ENCODE peak calls at places on chromosome 10, in nine cellular contexts. One of them, this sample, is unnamed. For H3K36me3 and H3K27me3, the result is how much of the 10 kb centered on the place peaks cover.

GRCh38 chr10:46522295-46523118 is 34.0 kb downstream of the GPRIN2 start:
- DNase-seq in adrenal gland: peak
- DNase-seq in A673: no peak
- DNase-seq in left ventricle myocardium inferior: no peak
- DNase-seq in PC-9: no peak
- DNase-seq in IMR-90: no peak
- DNase-seq in CD4-positive, CD25-positive, alpha-beta regulatory T cell: no peak
- DNase-seq in transverse colon: peak
- DNase-seq in esophagus muscularis mucosa: no peak
- DNase-seq in this sample: no peak

GRCh38 chr10:6473430-6473829 is 106.6 kb downstream of the PRKCQ start:
- DNase-seq in transverse colon: peak
- DNase-seq in PC-9: no peak
- DNase-seq in esophagus muscularis mucosa: no peak
- DNase-seq in left ventricle myocardium inferior: no peak
- DNase-seq in IMR-90: no peak
- DNase-seq in A673: no peak
- DNase-seq in CD4-positive, CD25-positive, alpha-beta regulatory T cell: peak
- DNase-seq in adrenal gland: no peak
- DNase-seq in this sample: no peak

GRCh38 chr10:44385726-44386438 is 985 bp upstream of the CXCL12 start:
- DNase-seq in esophagus muscularis mucosa: no peak
- DNase-seq in CD4-positive, CD25-positive, alpha-beta regulatory T cell: no peak
- DNase-seq in A673: no peak
- DNase-seq in left ventricle myocardium inferior: no peak
- DNase-seq in transverse colon: no peak
- DNase-seq in adrenal gland: no peak
- DNase-seq in IMR-90: no peak
- DNase-seq in PC-9: no peak
- DNase-seq in this sample: peak

GRCh38 chr10:129307141-129307540 is 159.9 kb upstream of the MGMT start:
- DNase-seq in IMR-90: no peak
- DNase-seq in PC-9: no peak
- DNase-seq in adrenal gland: no peak
- DNase-seq in left ventricle myocardium inferior: no peak
- DNase-seq in CD4-positive, CD25-positive, alpha-beta regulatory T cell: no peak
- DNase-seq in transverse colon: no peak
- DNase-seq in A673: peak
- DNase-seq in esophagus muscularis mucosa: no peak
- DNase-seq in this sample: no peak

GRCh38 chr10:54800677-54801480 is at the start of gene PCDH15:
- DNase-seq in IMR-90: no peak
- DNase-seq in PC-9: no peak
- DNase-seq in transverse colon: no peak
- DNase-seq in CD4-positive, CD25-positive, alpha-beta regulatory T cell: no peak
- DNase-seq in left ventricle myocardium inferior: no peak
- DNase-seq in adrenal gland: peak
- DNase-seq in A673: no peak
- DNase-seq in esophagus muscularis mucosa: no peak
- DNase-seq in this sample: no peak

GRCh38 chr10:112082134-112082533 is 101.4 kb downstream of the GPAM start:
- DNase-seq in adrenal gland: peak
- DNase-seq in left ventricle myocardium inferior: peak
- DNase-seq in transverse colon: no peak
- DNase-seq in A673: peak
- DNase-seq in IMR-90: no peak
- DNase-seq in esophagus muscularis mucosa: no peak
- DNase-seq in PC-9: no peak
- DNase-seq in CD4-positive, CD25-positive, alpha-beta regulatory T cell: no peak
- DNase-seq in this sample: no peak

GRCh38 chr10:133357293-133358151 is at the start of gene FUOM:
- DNase-seq in A673: peak
- DNase-seq in PC-9: no peak
- DNase-seq in left ventricle myocardium inferior: peak
- DNase-seq in IMR-90: peak
- DNase-seq in transverse colon: peak
- DNase-seq in CD4-positive, CD25-positive, alpha-beta regulatory T cell: peak
- DNase-seq in esophagus muscularis mucosa: no peak
- DNase-seq in adrenal gland: peak
- DNase-seq in this sample: peak

GRCh38 chr10:63670291-63670898 is 149.2 kb downstream of the REEP3 start:
- DNase-seq in CD4-positive, CD25-positive, alpha-beta regulatory T cell: no peak
- DNase-seq in esophagus muscularis mucosa: no peak
- DNase-seq in PC-9: no peak
- DNase-seq in IMR-90: no peak
- DNase-seq in left ventricle myocardium inferior: no peak
- DNase-seq in transverse colon: no peak
- DNase-seq in adrenal gland: peak
- DNase-seq in A673: peak
- DNase-seq in this sample: no peak

GRCh38 chr10:88125766-88126165 is 262.3 kb downstream of the PTEN start:
- DNase-seq in CD4-positive, CD25-positive, alpha-beta regulatory T cell: no peak
- DNase-seq in A673: no peak
- DNase-seq in IMR-90: no peak
- DNase-seq in left ventricle myocardium inferior: no peak
- DNase-seq in esophagus muscularis mucosa: no peak
- DNase-seq in adrenal gland: no peak
- DNase-seq in PC-9: no peak
- DNase-seq in transverse colon: no peak
- DNase-seq in this sample: no peak

GRCh38 chr10:131429942-131430341 is 118.4 kb upstream of the TCERG1L start:
- DNase-seq in A673: no peak
- DNase-seq in IMR-90: no peak
- DNase-seq in left ventricle myocardium inferior: no peak
- DNase-seq in adrenal gland: no peak
- DNase-seq in esophagus muscularis mucosa: no peak
- DNase-seq in transverse colon: no peak
- DNase-seq in PC-9: no peak
- DNase-seq in CD4-positive, CD25-positive, alpha-beta regulatory T cell: no peak
- DNase-seq in this sample: no peak

GRCh38 chr10:4704034-4704545 is 121.9 kb upstream of the AKR1E2 start:
- DNase-seq in A673: peak
- DNase-seq in CD4-positive, CD25-positive, alpha-beta regulatory T cell: no peak
- DNase-seq in adrenal gland: no peak
- DNase-seq in PC-9: peak
- DNase-seq in transverse colon: peak
- DNase-seq in esophagus muscularis mucosa: no peak
- DNase-seq in left ventricle myocardium inferior: no peak
- DNase-seq in IMR-90: peak
- DNase-seq in this sample: no peak

GRCh38 chr10:105545101-105545500 is 904.0 kb downstream of the SORCS3 start:
- DNase-seq in left ventricle myocardium inferior: no peak
- DNase-seq in PC-9: no peak
- DNase-seq in CD4-positive, CD25-positive, alpha-beta regulatory T cell: no peak
- DNase-seq in adrenal gland: no peak
- DNase-seq in transverse colon: no peak
- DNase-seq in esophagus muscularis mucosa: no peak
- DNase-seq in A673: no peak
- DNase-seq in IMR-90: no peak
- DNase-seq in this sample: no peak

GRCh38 chr10:133215586-133215985 is 14.4 kb upstream of the UTF1 start:
- DNase-seq in transverse colon: no peak
- DNase-seq in left ventricle myocardium inferior: no peak
- DNase-seq in CD4-positive, CD25-positive, alpha-beta regulatory T cell: no peak
- DNase-seq in PC-9: no peak
- DNase-seq in IMR-90: no peak
- DNase-seq in esophagus muscularis mucosa: no peak
- DNase-seq in A673: no peak
- DNase-seq in adrenal gland: no peak
- DNase-seq in this sample: no peak

GRCh38 chr10:14748471-14748870 is 26.2 kb downstream of the FAM107B start:
- DNase-seq in PC-9: peak
- DNase-seq in CD4-positive, CD25-positive, alpha-beta regulatory T cell: no peak
- DNase-seq in A673: no peak
- DNase-seq in left ventricle myocardium inferior: peak
- DNase-seq in transverse colon: no peak
- DNase-seq in esophagus muscularis mucosa: no peak
- DNase-seq in adrenal gland: peak
- DNase-seq in IMR-90: no peak
- DNase-seq in this sample: no peak

GRCh38 chr10:75350791-75351190 is 50.8 kb downstream of the ZNF503 start:
- DNase-seq in A673: no peak
- DNase-seq in PC-9: peak
- DNase-seq in esophagus muscularis mucosa: peak
- DNase-seq in adrenal gland: no peak
- DNase-seq in CD4-positive, CD25-positive, alpha-beta regulatory T cell: no peak
- DNase-seq in left ventricle myocardium inferior: no peak
- DNase-seq in IMR-90: peak
- DNase-seq in transverse colon: no peak
- DNase-seq in this sample: no peak

GRCh38 chr10:72229261-72230251 is 13.5 kb upstream of the ASCC1 start:
- DNase-seq in esophagus muscularis mucosa: no peak
- DNase-seq in PC-9: no peak
- DNase-seq in adrenal gland: peak
- DNase-seq in CD4-positive, CD25-positive, alpha-beta regulatory T cell: no peak
- DNase-seq in IMR-90: peak
- DNase-seq in A673: no peak
- DNase-seq in transverse colon: no peak
- DNase-seq in left ventricle myocardium inferior: no peak
- DNase-seq in this sample: no peak

GRCh38 chr10:1870491-1870890 is 133.2 kb upstream of the ADARB2 start:
- DNase-seq in left ventricle myocardium inferior: no peak
- DNase-seq in CD4-positive, CD25-positive, alpha-beta regulatory T cell: no peak
- DNase-seq in esophagus muscularis mucosa: peak
- DNase-seq in transverse colon: no peak
- DNase-seq in PC-9: no peak
- DNase-seq in A673: no peak
- DNase-seq in IMR-90: no peak
- DNase-seq in adrenal gland: no peak
- DNase-seq in this sample: no peak

GRCh38 chr10:63761243-63761642 is 240.0 kb downstream of the REEP3 start:
- DNase-seq in left ventricle myocardium inferior: no peak
- DNase-seq in transverse colon: no peak
- DNase-seq in esophagus muscularis mucosa: no peak
- DNase-seq in IMR-90: no peak
- DNase-seq in A673: no peak
- DNase-seq in adrenal gland: no peak
- DNase-seq in CD4-positive, CD25-positive, alpha-beta regulatory T cell: no peak
- DNase-seq in PC-9: no peak
- DNase-seq in this sample: no peak

GRCh38 chr10:76033457-76034196 is 602.2 kb downstream of the LRMDA start:
- DNase-seq in left ventricle myocardium inferior: no peak
- DNase-seq in IMR-90: peak
- DNase-seq in A673: no peak
- DNase-seq in transverse colon: no peak
- DNase-seq in esophagus muscularis mucosa: no peak
- DNase-seq in CD4-positive, CD25-positive, alpha-beta regulatory T cell: no peak
- DNase-seq in adrenal gland: no peak
- DNase-seq in PC-9: no peak
- DNase-seq in this sample: no peak

GRCh38 chr10:72597897-72598296 is 28.0 kb downstream of the MICU1 start:
- DNase-seq in transverse colon: no peak
- DNase-seq in IMR-90: peak
- DNase-seq in esophagus muscularis mucosa: no peak
- DNase-seq in A673: no peak
- DNase-seq in left ventricle myocardium inferior: no peak
- DNase-seq in PC-9: no peak
- DNase-seq in adrenal gland: no peak
- DNase-seq in CD4-positive, CD25-positive, alpha-beta regulatory T cell: no peak
- DNase-seq in this sample: peak

GRCh38 chr10:58856508-58857240 is 319.8 kb upstream of the PHYHIPL start:
- DNase-seq in left ventricle myocardium inferior: no peak
- DNase-seq in adrenal gland: peak
- DNase-seq in IMR-90: peak
- DNase-seq in esophagus muscularis mucosa: peak
- DNase-seq in PC-9: peak
- DNase-seq in CD4-positive, CD25-positive, alpha-beta regulatory T cell: no peak
- DNase-seq in A673: no peak
- DNase-seq in transverse colon: no peak
- DNase-seq in this sample: no peak

GRCh38 chr10:58608356-58608755 is 95.7 kb downstream of the BICC1 start:
- DNase-seq in transverse colon: no peak
- DNase-seq in PC-9: no peak
- DNase-seq in esophagus muscularis mucosa: no peak
- DNase-seq in A673: no peak
- DNase-seq in left ventricle myocardium inferior: no peak
- DNase-seq in IMR-90: peak
- DNase-seq in CD4-positive, CD25-positive, alpha-beta regulatory T cell: no peak
- DNase-seq in adrenal gland: no peak
- DNase-seq in this sample: no peak

GRCh38 chr10:63977329-63977923 is 456.2 kb downstream of the REEP3 start:
- DNase-seq in A673: peak
- DNase-seq in CD4-positive, CD25-positive, alpha-beta regulatory T cell: no peak
- DNase-seq in transverse colon: peak
- DNase-seq in PC-9: no peak
- DNase-seq in IMR-90: peak
- DNase-seq in left ventricle myocardium inferior: no peak
- DNase-seq in adrenal gland: no peak
- DNase-seq in esophagus muscularis mucosa: no peak
- DNase-seq in this sample: no peak

GRCh38 chr10:125849448-125849847 is 26.1 kb downstream of the BCCIP start:
- DNase-seq in left ventricle myocardium inferior: no peak
- DNase-seq in adrenal gland: no peak
- DNase-seq in transverse colon: no peak
- DNase-seq in esophagus muscularis mucosa: peak
- DNase-seq in CD4-positive, CD25-positive, alpha-beta regulatory T cell: no peak
- DNase-seq in PC-9: no peak
- DNase-seq in IMR-90: no peak
- DNase-seq in A673: no peak
- DNase-seq in this sample: no peak
- H3K36me3 ChIP-seq in left ventricle myocardium inferior: half or more
- H3K36me3 ChIP-seq in adrenal gland: under half
- H3K36me3 ChIP-seq in transverse colon: under half
- H3K36me3 ChIP-seq in esophagus muscularis mucosa: under half
- H3K36me3 ChIP-seq in CD4-positive, CD25-positive, alpha-beta regulatory T cell: under half
- H3K36me3 ChIP-seq in PC-9: under half
- H3K36me3 ChIP-seq in IMR-90: under half
- H3K36me3 ChIP-seq in A673: under half
- H3K36me3 ChIP-seq in this sample: under half

GRCh38 chr10:98908868-98909267 is 326.8 kb downstream of the HPSE2 start:
- DNase-seq in A673: no peak
- DNase-seq in transverse colon: no peak
- DNase-seq in adrenal gland: no peak
- DNase-seq in CD4-positive, CD25-positive, alpha-beta regulatory T cell: no peak
- DNase-seq in IMR-90: no peak
- DNase-seq in PC-9: no peak
- DNase-seq in left ventricle myocardium inferior: no peak
- DNase-seq in esophagus muscularis mucosa: no peak
- DNase-seq in this sample: no peak
- H3K27me3 ChIP-seq in A673: under half
- H3K27me3 ChIP-seq in transverse colon: under half
- H3K27me3 ChIP-seq in adrenal gland: under half
- H3K27me3 ChIP-seq in CD4-positive, CD25-positive, alpha-beta regulatory T cell: under half
- H3K27me3 ChIP-seq in IMR-90: under half
- H3K27me3 ChIP-seq in PC-9: under half
- H3K27me3 ChIP-seq in left ventricle myocardium inferior: under half
- H3K27me3 ChIP-seq in esophagus muscularis mucosa: under half
- H3K27me3 ChIP-seq in this sample: under half

GRCh38 chr10:103691723-103692380 is 163.5 kb downstream of the SH3PXD2A start:
- DNase-seq in transverse colon: no peak
- DNase-seq in adrenal gland: no peak
- DNase-seq in IMR-90: peak
- DNase-seq in PC-9: no peak
- DNase-seq in left ventricle myocardium inferior: no peak
- DNase-seq in A673: no peak
- DNase-seq in CD4-positive, CD25-positive, alpha-beta regulatory T cell: no peak
- DNase-seq in esophagus muscularis mucosa: no peak
- DNase-seq in this sample: peak
- H3K4me3 ChIP-seq in transverse colon: no peak
- H3K4me3 ChIP-seq in adrenal gland: no peak
- H3K4me3 ChIP-seq in IMR-90: no peak
- H3K4me3 ChIP-seq in PC-9: no peak
- H3K4me3 ChIP-seq in left ventricle myocardium inferior: peak
- H3K4me3 ChIP-seq in A673: no peak
- H3K4me3 ChIP-seq in CD4-positive, CD25-positive, alpha-beta regulatory T cell: no peak
- H3K4me3 ChIP-seq in esophagus muscularis mucosa: peak
- H3K4me3 ChIP-seq in this sample: peak

GRCh38 chr10:91987397-91988037 is 63.9 kb downstream of the BTAF1 start:
- DNase-seq in CD4-positive, CD25-positive, alpha-beta regulatory T cell: no peak
- DNase-seq in IMR-90: no peak
- DNase-seq in left ventricle myocardium inferior: no peak
- DNase-seq in transverse colon: no peak
- DNase-seq in esophagus muscularis mucosa: no peak
- DNase-seq in adrenal gland: no peak
- DNase-seq in A673: no peak
- DNase-seq in PC-9: no peak
- DNase-seq in this sample: no peak
- H3K36me3 ChIP-seq in CD4-positive, CD25-positive, alpha-beta regulatory T cell: half or more
- H3K36me3 ChIP-seq in IMR-90: under half
- H3K36me3 ChIP-seq in left ventricle myocardium inferior: half or more
- H3K36me3 ChIP-seq in transverse colon: under half
- H3K36me3 ChIP-seq in esophagus muscularis mucosa: under half
- H3K36me3 ChIP-seq in adrenal gland: under half
- H3K36me3 ChIP-seq in A673: half or more
- H3K36me3 ChIP-seq in PC-9: under half
- H3K36me3 ChIP-seq in this sample: under half

This sample was measured in GM06990.